ENCODE peak calls at places on chromosomes 4 and X, in ten cellular contexts. T, M, F, L, D, R, O, A, Y and W are unnamed samples.

GRCh38 chr4:64000241-64000640 is 409.0 kb downstream of the TECRL start:
- DNase-seq in T (no peak), D (no peak), M (no peak), O (no peak), Y (no peak), R (no peak), L (no peak), A (no peak), F (no peak), W (no peak)

GRCh38 chr4:137193564-137193963 is 338.7 kb downstream of the PCDH18 start:
- DNase-seq in D (no peak), A (no peak), R (no peak), F (no peak), T (no peak), Y (no peak), M (no peak), L (no peak), O (no peak), W (no peak)

GRCh38 chr4:174973336-174973735 is 55.2 kb downstream of the ADAM29 start:
- DNase-seq in A (no peak), L (no peak), O (no peak), R (no peak), F (no peak), T (no peak), M (no peak), Y (no peak), D (no peak), W (no peak)

GRCh38 chrX:18951032-18951431 is 32.9 kb downstream of the PHKA2 start:
- DNase-seq in R (no peak), Y (no peak), A (no peak), F (no peak), L (no peak), O (no peak), D (no peak), T (no peak), M (no peak), W (peak)

GRCh38 chr4:94636004-94636403 is 121.8 kb upstream of the BMPR1B start:
- DNase-seq in O (no peak), T (no peak), R (peak), Y (no peak), M (no peak), A (no peak), D (peak), F (no peak), L (peak), W (no peak)

GRCh38 chrX:87961471-87961870 is 443.9 kb downstream of the KLHL4 start:
- DNase-seq in A (no peak), D (no peak), L (no peak), O (no peak), T (no peak), Y (peak), R (no peak), F (no peak), M (no peak), W (no peak)

GRCh38 chrX:84170931-84171330 is 17.1 kb downstream of the RPS6KA6 start:
- DNase-seq in O (no peak), T (no peak), M (no peak), Y (no peak), F (no peak), R (no peak), L (no peak), D (no peak), A (no peak), W (no peak)

GRCh38 chr4:142354794-142355416 is 491.2 kb downstream of the INPP4B start:
- DNase-seq in T (no peak), D (no peak), F (no peak), A (peak), M (no peak), R (no peak), L (no peak), Y (no peak), O (no peak), W (no peak)

GRCh38 chrX:2451456-2452316 is 49.1 kb downstream of the DHRSX start:
- DNase-seq in M (peak), O (no peak), F (no peak), L (peak), Y (no peak), T (no peak), R (peak), A (no peak), D (peak), W (no peak)

GRCh38 chr4:5539584-5539983 is 168.8 kb downstream of the EVC2 start:
- DNase-seq in R (no peak), F (no peak), Y (no peak), D (no peak), O (no peak), M (no peak), A (no peak), T (no peak), L (no peak), W (peak)

GRCh38 chr4:156829194-156829593 is 142.4 kb downstream of the PDGFC start:
- DNase-seq in O (no peak), L (peak), M (peak), T (no peak), R (peak), A (no peak), D (peak), F (no peak), Y (no peak), W (no peak)

GRCh38 chr4:137541181-137541580 is 8.9 kb upstream of the PCDH18 start:
- DNase-seq in L (no peak), O (no peak), A (no peak), F (no peak), D (peak), M (no peak), T (no peak), Y (no peak), R (no peak), W (peak)

GRCh38 chrX:114152130-114152529 is 431.8 kb upstream of the HTR2C start:
- DNase-seq in R (peak), O (no peak), F (no peak), Y (peak), L (peak), A (no peak), M (peak), D (peak), T (no peak), W (peak)

GRCh38 chr4:37535872-37536271 is 150.3 kb downstream of the RELL1 start:
- DNase-seq in D (no peak), L (no peak), A (no peak), O (no peak), M (no peak), T (no peak), F (no peak), R (no peak), Y (no peak), W (no peak)

GRCh38 chrX:72245461-72246089 is 6.7 kb upstream of the ERCC6L start:
- DNase-seq in R (peak), O (peak), D (peak), F (no peak), Y (peak), A (peak), L (peak), T (peak), M (peak), W (peak)

GRCh38 chr4:114093221-114093715 is 113.8 kb upstream of the ARSJ start:
- DNase-seq in M (no peak), F (no peak), O (no peak), R (no peak), A (no peak), L (no peak), Y (no peak), T (no peak), D (no peak), W (no peak)

GRCh38 chr4:89249716-89250361 is 57.8 kb downstream of the GPRIN3 start:
- DNase-seq in O (no peak), T (no peak), A (no peak), M (no peak), Y (no peak), L (no peak), F (no peak), R (no peak), D (no peak), W (no peak)

GRCh38 chr4:54395013-54395527 is 166.0 kb downstream of the PDGFRA start:
- DNase-seq in T (no peak), Y (no peak), R (no peak), A (no peak), O (no peak), M (no peak), F (no peak), D (no peak), L (no peak), W (no peak)

GRCh38 chr4:86720508-86721068 is 126.5 kb downstream of the PTPN13 start:
- DNase-seq in L (peak), O (no peak), M (no peak), T (no peak), Y (no peak), D (peak), A (no peak), F (no peak), R (peak), W (no peak)

GRCh38 chr4:133129237-133129636 is 19.9 kb upstream of the PCDH10 start:
- DNase-seq in A (no peak), Y (no peak), F (no peak), D (no peak), M (no peak), R (no peak), T (no peak), O (no peak), L (no peak), W (no peak)